ENCODE peak calls at places on chromosomes 16 and 17, in six cellular contexts. K, Z, Y, C, N and S are unnamed samples.

GRCh38 chr17:7466644-7467341 is 12.6 kb downstream of the ZBTB4 start:
- DNase-seq in C (peak), N (peak), Y (peak), Z (no peak), K (no peak), S (peak)

GRCh38 chr17:45146616-45147101 is 1.6 kb upstream of the HEXIM1 start:
- DNase-seq in K (no peak), Y (peak), N (peak), C (peak), Z (no peak), S (peak)

GRCh38 chr17:17361543-17362511 is 58.7 kb downstream of the NT5M start:
- DNase-seq in K (no peak), N (no peak), Y (no peak), C (peak), Z (no peak), S (peak)

GRCh38 chr16:53355064-53355463 is 79.2 kb upstream of the RBL2 start:
- DNase-seq in Z (no peak), K (no peak), N (no peak), Y (no peak), C (no peak), S (no peak)

GRCh38 chr17:44900894-44901293 is 1.6 kb upstream of the EFTUD2 start:
- DNase-seq in Y (peak), K (no peak), N (peak), Z (no peak), C (peak), S (peak)

GRCh38 chr17:2931426-2931825 is 132.0 kb downstream of the OR1D5 start:
- DNase-seq in N (no peak), C (no peak), Z (no peak), Y (no peak), K (no peak), S (no peak)

GRCh38 chr17:9956474-9957131 is 51.5 kb upstream of the RCVRN start:
- DNase-seq in C (no peak), N (no peak), Z (no peak), K (no peak), Y (no peak), S (no peak)

GRCh38 chr16:1991135-1991551 is 1.4 kb downstream of the SYNGR3 start:
- DNase-seq in Z (no peak), K (no peak), C (no peak), Y (no peak), N (no peak), S (no peak)

GRCh38 chr17:31051517-31051916 is 43.3 kb upstream of the NF1 start:
- DNase-seq in Y (no peak), K (no peak), Z (no peak), N (no peak), C (peak), S (no peak)

GRCh38 chr16:49484454-49484853 is 110.8 kb downstream of the C16orf78 start:
- DNase-seq in Y (no peak), C (no peak), K (peak), Z (no peak), N (no peak), S (no peak)

GRCh38 chr16:50154369-50154947 is 1.4 kb downstream of the TENT4B start:
- DNase-seq in C (peak), Y (peak), N (no peak), Z (peak), K (no peak), S (no peak)

GRCh38 chr16:47059991-47060390 is 83.8 kb downstream of the NETO2 start:
- DNase-seq in C (no peak), K (no peak), N (no peak), Z (no peak), Y (no peak), S (no peak)

GRCh38 chr16:86181526-86181925 is 282.6 kb downstream of the IRF8 start:
- DNase-seq in K (no peak), C (no peak), Z (no peak), Y (no peak), N (no peak), S (no peak)

GRCh38 chr17:78823282-78824046 is 17.1 kb downstream of the USP36 start:
- DNase-seq in C (no peak), Z (no peak), Y (peak), N (no peak), K (no peak), S (no peak)

GRCh38 chr17:79874329-79874981 is 35.2 kb upstream of the CBX4 start:
- DNase-seq in Y (peak), C (peak), N (peak), Z (peak), K (no peak), S (no peak)

GRCh38 chr16:50519602-50520001 is 28.6 kb upstream of the NKD1 start:
- DNase-seq in Z (no peak), N (no peak), C (no peak), Y (no peak), K (no peak), S (no peak)